ENCODE peak calls at places on chromosomes 7 and 10, in seven cellular contexts. X is GM19239, G is hepatic stellate cell, N is bronchial epithelial cell, U is caudate nucleus, T is GM23338, Y is HFFc6. F is an unnamed sample.

GRCh38 chr10:1297566-1298301 is 241.5 kb downstream of the WDR37 start:
- DNase-seq in X (no peak), G (no peak), N (no peak), U (no peak), T (peak), Y (no peak), F (no peak)

GRCh38 chr7:66169616-66170015 is 35.5 kb upstream of the TPST1 start:
- DNase-seq in X (no peak), G (no peak), N (peak), U (no peak), T (no peak), Y (no peak), F (peak)

GRCh38 chr10:58515296-58515956 is 2.8 kb downstream of the BICC1 start:
- DNase-seq in X (no peak), G (no peak), N (no peak), U (no peak), T (no peak), Y (no peak), F (no peak)

GRCh38 chr7:16071246-16071857 is 350.0 kb downstream of the CRPPA start:
- DNase-seq in X (no peak), G (peak), N (peak), U (no peak), T (peak), Y (peak), F (peak)

GRCh38 chr7:128030263-128030998 is 806 bp downstream of the LRRC4 start:
- DNase-seq in X (no peak), G (no peak), N (no peak), U (no peak), T (peak), Y (no peak), F (no peak)

GRCh38 chr7:120041798-120042197 is 231.2 kb upstream of the KCND2 start:
- DNase-seq in X (no peak), G (no peak), N (no peak), U (no peak), T (no peak), Y (no peak), F (no peak)

GRCh38 chr10:14564268-14564744 is 210.4 kb downstream of the FAM107B start:
- DNase-seq in X (no peak), G (no peak), N (peak), U (no peak), T (no peak), Y (no peak), F (no peak)

GRCh38 chr7:6277476-6277875 is 5.1 kb upstream of the CYTH3 start:
- DNase-seq in X (no peak), G (no peak), N (no peak), U (no peak), T (no peak), Y (no peak), F (no peak)

GRCh38 chr7:55245271-55245723 is 119.8 kb upstream of the LANCL2 start:
- DNase-seq in X (no peak), G (peak), N (peak), U (no peak), T (no peak), Y (peak), F (no peak)

GRCh38 chr7:47301078-47301477 is 280.8 kb downstream of the TNS3 start:
- DNase-seq in X (no peak), G (no peak), N (no peak), U (no peak), T (peak), Y (no peak), F (no peak)

GRCh38 chr10:44850356-44850934 is 60.7 kb upstream of the TMEM72 start:
- DNase-seq in X (no peak), G (no peak), N (no peak), U (no peak), T (no peak), Y (no peak), F (no peak)

GRCh38 chr7:99211241-99211602 is 3.3 kb upstream of the KPNA7 start:
- DNase-seq in X (no peak), G (no peak), N (no peak), U (no peak), T (no peak), Y (no peak), F (no peak)

GRCh38 chr7:3558410-3558809 is 257.4 kb downstream of the SDK1 start:
- DNase-seq in X (no peak), G (no peak), N (no peak), U (no peak), T (no peak), Y (no peak), F (no peak)

GRCh38 chr10:129570185-129570584 is 103.1 kb downstream of the MGMT start:
- DNase-seq in X (no peak), G (no peak), N (no peak), U (no peak), T (no peak), Y (no peak), F (no peak)

GRCh38 chr10:7153750-7154149 is 257.1 kb downstream of the SFMBT2 start:
- DNase-seq in X (no peak), G (no peak), N (peak), U (no peak), T (no peak), Y (no peak), F (peak)

GRCh38 chr10:72310636-72311035 is 36.9 kb downstream of the DDIT4 start:
- DNase-seq in X (no peak), G (no peak), N (peak), U (no peak), T (no peak), Y (no peak), F (no peak)

GRCh38 chr10:68032113-68032512 is 43.0 kb downstream of the HERC4 start:
- DNase-seq in X (no peak), G (no peak), N (no peak), U (no peak), T (no peak), Y (no peak), F (no peak)

GRCh38 chr10:73908853-73909611 is 1.9 kb upstream of the PLAU start:
- DNase-seq in X (peak), G (peak), N (peak), U (no peak), T (no peak), Y (peak), F (peak)

GRCh38 chr7:26912351-26912750 is 48.0 kb upstream of the SKAP2 start:
- DNase-seq in X (no peak), G (no peak), N (peak), U (no peak), T (no peak), Y (no peak), F (no peak)

GRCh38 chr10:191703-192518 is 56.7 kb downstream of the ZMYND11 start:
- DNase-seq in X (no peak), G (no peak), N (peak), U (no peak), T (no peak), Y (peak), F (no peak)

GRCh38 chr10:84365339-84365881 is 37.0 kb downstream of the CCSER2 start:
- DNase-seq in X (no peak), G (no peak), N (no peak), U (no peak), T (no peak), Y (no peak), F (no peak)

GRCh38 chr7:111668711-111669110 is 106.4 kb upstream of the IMMP2L start:
- DNase-seq in X (no peak), G (no peak), N (no peak), U (no peak), T (no peak), Y (no peak), F (no peak)

GRCh38 chr7:40716052-40716451 is 581.2 kb downstream of the SUGCT start:
- DNase-seq in X (no peak), G (no peak), N (no peak), U (no peak), T (no peak), Y (no peak), F (no peak)

GRCh38 chr10:111993321-111993720 is 190.2 kb downstream of the GPAM start:
- DNase-seq in X (no peak), G (no peak), N (no peak), U (no peak), T (no peak), Y (no peak), F (no peak)

GRCh38 chr7:127715901-127716300 is 63.9 kb downstream of the SND1 start:
- DNase-seq in X (no peak), G (no peak), N (no peak), U (no peak), T (no peak), Y (no peak), F (no peak)

GRCh38 chr7:44247868-44248651 is 47.3 kb downstream of the YKT6 start:
- DNase-seq in X (no peak), G (no peak), N (no peak), U (no peak), T (no peak), Y (no peak), F (no peak)

GRCh38 chr7:6169805-6170520 is 102.5 kb downstream of the CYTH3 start:
- DNase-seq in X (no peak), G (no peak), N (no peak), U (no peak), T (no peak), Y (no peak), F (no peak)

GRCh38 chr7:101162551-101163280 is 2.7 kb downstream of the VGF start:
- DNase-seq in X (no peak), G (peak), N (no peak), U (no peak), T (peak), Y (peak), F (no peak)

GRCh38 chr7:106812027-106812643 is 52.9 kb upstream of the PIK3CG start:
- DNase-seq in X (no peak), G (no peak), N (no peak), U (no peak), T (no peak), Y (no peak), F (no peak)

GRCh38 chr10:75400769-75401568 is 595 bp downstream of the ZNF503 start:
- DNase-seq in X (no peak), G (peak), N (no peak), U (no peak), T (peak), Y (peak), F (peak)

GRCh38 chr10:126928252-126928651 is 23.0 kb downstream of the DOCK1 start:
- DNase-seq in X (no peak), G (no peak), N (no peak), U (no peak), T (no peak), Y (no peak), F (no peak)

GRCh38 chr10:8543361-8544056 is 489.0 kb downstream of the GATA3 start:
- DNase-seq in X (no peak), G (no peak), N (peak), U (no peak), T (no peak), Y (no peak), F (no peak)